ENCODE peak calls at places on chromosome 21, in ten cellular contexts. R, T, D, H, F, U, G, Y, Z and A are unnamed samples. For H3K4me1, the result is how much of the 10 kb centered on the place peaks cover.

GRCh38 chr21:33815153-33815707 is 100.4 kb downstream of the ATP5PO start:
- DNase-seq in R (no peak), T (no peak), D (no peak), H (no peak), F (no peak), U (no peak), G (no peak), Y (no peak), Z (no peak), A (no peak)

GRCh38 chr21:34320006-34320405 is 43.8 kb upstream of the KCNE2 start:
- DNase-seq in R (no peak), T (no peak), D (no peak), H (no peak), F (no peak), U (no peak), G (no peak), Y (no peak), Z (no peak), A (no peak)

GRCh38 chr21:31630062-31630711 is 29.3 kb upstream of the SOD1 start:
- DNase-seq in R (no peak), T (no peak), D (no peak), H (no peak), F (no peak), U (peak), G (no peak), Y (no peak), Z (peak), A (no peak)

GRCh38 chr21:33396966-33397365 is 6.2 kb upstream of the IFNGR2 start:
- DNase-seq in R (no peak), T (no peak), D (no peak), H (no peak), F (no peak), U (no peak), G (no peak), Y (no peak), Z (no peak), A (peak)

GRCh38 chr21:17371470-17371869 is 141.4 kb upstream of the CXADR start:
- DNase-seq in R (no peak), T (no peak), D (no peak), H (no peak), F (no peak), U (no peak), G (no peak), Y (no peak), Z (peak), A (no peak)

GRCh38 chr21:31162827-31163226 is 124.6 kb upstream of the KRTAP19-8 start:
- DNase-seq in R (no peak), T (no peak), D (no peak), H (no peak), F (no peak), U (no peak), G (no peak), Y (no peak), Z (peak), A (no peak)

GRCh38 chr21:36229181-36229580 is 72.6 kb downstream of the DOP1B start:
- DNase-seq in R (no peak), T (no peak), D (no peak), H (no peak), F (no peak), U (no peak), G (no peak), Y (no peak), Z (peak), A (no peak)

GRCh38 chr21:35249636-35250035 is 200.5 kb upstream of the RUNX1 start:
- DNase-seq in R (no peak), T (no peak), D (no peak), H (no peak), F (no peak), U (no peak), G (no peak), Y (no peak), Z (peak), A (no peak)

GRCh38 chr21:31198575-31198974 is 145.5 kb downstream of the TIAM1 start:
- DNase-seq in R (peak), T (no peak), D (peak), H (no peak), F (no peak), U (no peak), G (no peak), Y (no peak), Z (peak), A (no peak)

GRCh38 chr21:16640297-16641027 is 872.4 kb upstream of the CXADR start:
- DNase-seq in R (no peak), T (no peak), D (no peak), H (no peak), F (no peak), U (no peak), G (no peak), Y (no peak), Z (no peak), A (no peak)

GRCh38 chr21:25636727-25637126 is 2.3 kb upstream of the JAM2 start:
- DNase-seq in R (no peak), T (no peak), D (no peak), H (no peak), F (no peak), U (no peak), G (no peak), Y (no peak), Z (peak), A (no peak)

GRCh38 chr21:15141236-15141970 is 76.6 kb upstream of the NRIP1 start:
- DNase-seq in R (no peak), T (no peak), D (no peak), H (peak), F (no peak), U (no peak), G (no peak), Y (no peak), Z (no peak), A (no peak)

GRCh38 chr21:35335951-35336446 is 286.9 kb upstream of the RUNX1 start:
- DNase-seq in R (no peak), T (no peak), D (no peak), H (no peak), F (no peak), U (no peak), G (no peak), Y (no peak), Z (no peak), A (no peak)

GRCh38 chr21:36030581-36031189 is 29.6 kb downstream of the SETD4 start:
- DNase-seq in R (peak), T (no peak), D (no peak), H (no peak), F (no peak), U (no peak), G (no peak), Y (no peak), Z (no peak), A (no peak)

GRCh38 chr21:15060776-15061175 is 4.0 kb downstream of the NRIP1 start:
- DNase-seq in R (peak), T (no peak), D (no peak), H (no peak), F (no peak), U (no peak), G (no peak), Y (no peak), Z (peak), A (no peak)

GRCh38 chr21:31686272-31686913 is 26.9 kb downstream of the SOD1 start:
- DNase-seq in R (no peak), T (no peak), D (no peak), H (no peak), F (no peak), U (no peak), G (no peak), Y (no peak), Z (no peak), A (no peak)

GRCh38 chr21:35637431-35637830 is 422.9 kb downstream of the SETD4 start:
- DNase-seq in R (no peak), T (no peak), D (no peak), H (no peak), F (no peak), U (no peak), G (no peak), Y (no peak), Z (no peak), A (no peak)

GRCh38 chr21:30981403-30981802 is 56.9 kb downstream of the KRTAP19-8 start:
- DNase-seq in R (no peak), T (no peak), D (no peak), H (no peak), F (no peak), U (no peak), G (no peak), Y (no peak), Z (no peak), A (no peak)

GRCh38 chr21:20249401-20249800 is 748.8 kb upstream of the NCAM2 start:
- DNase-seq in R (peak), T (no peak), D (no peak), H (no peak), F (no peak), U (no peak), G (no peak), Y (no peak), Z (no peak), A (no peak)

GRCh38 chr21:33020558-33021100 is 5.1 kb upstream of the OLIG2 start:
- DNase-seq in R (no peak), T (peak), D (no peak), H (no peak), F (no peak), U (no peak), G (no peak), Y (no peak), Z (no peak), A (no peak)

GRCh38 chr21:32889596-32889995 is 118.0 kb upstream of the PAXBP1 start:
- DNase-seq in R (no peak), T (no peak), D (no peak), H (no peak), F (no peak), U (no peak), G (no peak), Y (no peak), Z (peak), A (no peak)

GRCh38 chr21:26070822-26071425 is 99.6 kb downstream of the APP start:
- DNase-seq in R (no peak), T (no peak), D (no peak), H (no peak), F (no peak), U (peak), G (peak), Y (no peak), Z (no peak), A (no peak)

GRCh38 chr21:35106246-35106835 is 57.2 kb upstream of the RUNX1 start:
- DNase-seq in R (peak), T (peak), D (no peak), H (no peak), F (no peak), U (no peak), G (no peak), Y (no peak), Z (no peak), A (no peak)

GRCh38 chr21:45358261-45358670 is 46.7 kb upstream of the COL18A1 start:
- DNase-seq in R (no peak), T (no peak), D (no peak), H (no peak), F (peak), U (no peak), G (no peak), Y (no peak), Z (no peak), A (no peak)

GRCh38 chr21:45361033-45361997 is 43.6 kb upstream of the COL18A1 start:
- DNase-seq in R (no peak), T (peak), D (no peak), H (no peak), F (peak), U (no peak), G (no peak), Y (no peak), Z (no peak), A (no peak)

GRCh38 chr21:45358711-45359310 is 46.2 kb upstream of the COL18A1 start:
- DNase-seq in R (no peak), T (no peak), D (no peak), H (no peak), F (peak), U (no peak), G (no peak), Y (no peak), Z (no peak), A (no peak)

GRCh38 chr21:45357436-45358260 is 47.3 kb upstream of the COL18A1 start:
- DNase-seq in R (no peak), T (peak), D (no peak), H (no peak), F (peak), U (peak), G (no peak), Y (no peak), Z (no peak), A (peak)

DNA sequence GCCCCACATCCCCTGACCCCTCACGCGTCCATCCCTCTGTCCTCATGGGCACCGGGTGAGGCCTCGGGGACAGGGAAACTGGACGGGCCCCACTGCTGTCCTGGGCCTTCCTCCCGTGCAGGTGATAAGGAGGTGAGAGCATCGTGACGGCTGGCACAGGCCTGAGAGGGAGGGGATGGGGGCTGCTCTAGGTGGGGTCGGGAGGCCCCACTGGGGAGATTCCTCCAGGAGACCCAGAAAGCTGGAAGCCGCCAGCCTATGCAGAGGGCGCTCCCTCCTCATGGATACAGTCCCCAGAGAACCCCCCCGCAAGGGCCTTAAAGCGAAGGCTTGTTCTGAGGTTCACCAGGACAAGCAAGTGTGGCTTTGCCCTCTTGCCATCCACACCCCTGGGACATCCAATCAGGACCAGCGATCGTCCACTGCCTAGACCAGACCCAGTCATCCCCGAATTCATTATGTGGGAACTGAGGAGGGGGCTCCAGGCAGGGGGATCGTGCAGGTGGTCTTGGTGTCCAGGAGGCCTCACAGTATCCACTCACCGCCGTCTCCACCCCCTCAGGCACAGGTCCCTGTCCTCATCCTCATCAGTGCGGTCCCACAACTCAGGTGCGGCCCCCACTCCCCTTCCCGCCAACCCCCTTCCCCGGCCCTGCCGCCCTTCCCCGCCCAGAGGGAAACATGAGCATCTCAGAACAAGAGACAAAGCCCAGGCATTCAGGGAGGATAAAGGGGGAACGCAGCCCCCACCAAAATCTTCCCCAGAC is 45.3 kb upstream of the COL18A1 start:
- DNase-seq in R (peak), T (no peak), D (peak), H (no peak), F (peak), U (no peak), G (no peak), Y (no peak), Z (no peak), A (no peak)
- H3K4me1 ChIP-seq in R (half or more), T (half or more), D (under half), H (under half), F (under half), U (under half), G (under half), Y (under half), Z (under half), A (half or more)

GRCh38 chr21:21668198-21668597 is 670.0 kb downstream of the NCAM2 start:
- DNase-seq in R (no peak), T (no peak), D (no peak), H (no peak), F (no peak), U (no peak), G (no peak), Y (no peak), Z (no peak), A (no peak)
- H3K4me1 ChIP-seq in R (under half), T (under half), D (under half), H (under half), F (under half), U (under half), G (under half), Y (under half), Z (under half), A (under half)

GRCh38 chr21:42463861-42464515 is 32.0 kb downstream of the RSPH1 start:
- DNase-seq in R (peak), T (peak), D (peak), H (peak), F (no peak), U (no peak), G (peak), Y (peak), Z (peak), A (no peak)

GRCh38 chr21:42459583-42460215 is 36.3 kb downstream of the RSPH1 start:
- DNase-seq in R (no peak), T (peak), D (no peak), H (peak), F (no peak), U (no peak), G (no peak), Y (no peak), Z (no peak), A (no peak)

GRCh38 chr21:42461185-42461520 is 34.9 kb downstream of the RSPH1 start:
- DNase-seq in R (no peak), T (peak), D (no peak), H (peak), F (no peak), U (no peak), G (no peak), Y (no peak), Z (no peak), A (no peak)

GRCh38 chr21:42460391-42461184 is 35.4 kb downstream of the RSPH1 start:
- DNase-seq in R (no peak), T (peak), D (no peak), H (peak), F (no peak), U (no peak), G (peak), Y (peak), Z (no peak), A (no peak)

GRCh38 chr21:42461881-42462877 is 33.8 kb downstream of the RSPH1 start:
- DNase-seq in R (peak), T (peak), D (no peak), H (peak), F (no peak), U (no peak), G (no peak), Y (peak), Z (no peak), A (no peak)
- H3K4me1 ChIP-seq in R (under half), T (under half), D (under half), H (under half), F (under half), U (under half), G (under half), Y (under half), Z (under half), A (under half)

DNA sequence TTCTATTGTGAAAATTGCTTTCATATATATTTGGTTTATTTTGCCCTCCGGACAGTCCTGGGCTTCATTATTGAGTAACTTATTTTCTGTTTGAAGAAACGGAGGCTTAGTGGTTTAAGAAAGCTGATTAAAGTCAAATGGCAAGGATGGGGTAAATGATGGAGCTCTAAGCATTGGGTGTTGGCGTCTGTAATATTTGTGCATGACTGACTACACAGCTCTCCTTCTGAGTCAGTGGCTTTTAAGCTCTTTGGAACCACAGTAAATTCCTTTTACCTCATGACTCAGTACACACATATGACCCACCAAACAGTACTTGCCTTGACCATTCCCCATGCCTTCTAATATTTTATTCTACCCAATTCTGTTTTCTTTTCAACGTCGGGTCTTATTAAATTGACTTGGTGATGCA is 21.0 kb downstream of the B3GALT5 start:
- DNase-seq in R (no peak), T (no peak), D (no peak), H (no peak), F (no peak), U (no peak), G (no peak), Y (no peak), Z (peak), A (no peak)
- H3K4me1 ChIP-seq in R (under half), T (under half), D (under half), H (under half), F (under half), U (under half), G (under half), Y (under half), Z (under half), A (under half)

GRCh38 chr21:29302340-29302991 is 3.7 kb downstream of the BACH1 start:
- DNase-seq in R (no peak), T (no peak), D (no peak), H (no peak), F (no peak), U (no peak), G (no peak), Y (no peak), Z (peak), A (no peak)
- H3K4me1 ChIP-seq in R (under half), T (under half), D (under half), H (under half), F (under half), U (under half), G (half or more), Y (under half), Z (half or more), A (half or more)

GRCh38 chr21:37453350-37453749 is 86.8 kb downstream of the DYRK1A start:
- DNase-seq in R (no peak), T (no peak), D (no peak), H (no peak), F (no peak), U (no peak), G (no peak), Y (no peak), Z (no peak), A (no peak)
- H3K4me1 ChIP-seq in R (under half), T (under half), D (under half), H (under half), F (under half), U (under half), G (half or more), Y (under half), Z (under half), A (half or more)

GRCh38 chr21:44483288-44484237 is 28.3 kb downstream of the LRRC3 start:
- DNase-seq in R (no peak), T (no peak), D (no peak), H (no peak), F (no peak), U (no peak), G (no peak), Y (no peak), Z (no peak), A (no peak)
- H3K4me1 ChIP-seq in R (under half), T (under half), D (under half), H (under half), F (under half), U (under half), G (under half), Y (under half), Z (under half), A (under half)